ENCODE peak calls at places on chromosomes 7 and 10, in four cellular contexts. One of them, this sample, is unnamed.

GRCh38 chr7:101772508-101773306 is 44.7 kb upstream of the CUX1 start:
- DNase-seq in SK-N-SH: no peak
- DNase-seq in WTC11: no peak
- DNase-seq in HepG2: no peak
- DNase-seq in this sample: no peak

GRCh38 chr10:35347088-35347487 is 10.8 kb downstream of the CCNY start:
- DNase-seq in SK-N-SH: no peak
- DNase-seq in WTC11: no peak
- DNase-seq in HepG2: no peak
- DNase-seq in this sample: no peak

GRCh38 chr10:80274396-80275134 is 14.9 kb downstream of the MAT1A start:
- DNase-seq in SK-N-SH: no peak
- DNase-seq in WTC11: no peak
- DNase-seq in HepG2: no peak
- DNase-seq in this sample: no peak

GRCh38 chr10:5070648-5071410 is 23.4 kb upstream of the AKR1C3 start:
- DNase-seq in SK-N-SH: no peak
- DNase-seq in WTC11: no peak
- DNase-seq in HepG2: peak
- DNase-seq in this sample: no peak

GRCh38 chr7:93765475-93765874 is 125.1 kb downstream of the TFPI2 start:
- DNase-seq in SK-N-SH: no peak
- DNase-seq in WTC11: no peak
- DNase-seq in HepG2: no peak
- DNase-seq in this sample: no peak

GRCh38 chr7:140542226-140542625 is 62.9 kb upstream of the MKRN1 start:
- DNase-seq in SK-N-SH: no peak
- DNase-seq in WTC11: no peak
- DNase-seq in HepG2: no peak
- DNase-seq in this sample: no peak

GRCh38 chr7:120337308-120337907 is 64.4 kb downstream of the KCND2 start:
- DNase-seq in SK-N-SH: peak
- DNase-seq in WTC11: no peak
- DNase-seq in HepG2: peak
- DNase-seq in this sample: peak

GRCh38 chr10:132967540-132967939 is 25.2 kb upstream of the CFAP46 start:
- DNase-seq in SK-N-SH: no peak
- DNase-seq in WTC11: no peak
- DNase-seq in HepG2: no peak
- DNase-seq in this sample: no peak

GRCh38 chr7:46580756-46581155 is 659.7 kb upstream of the IGFBP3 start:
- DNase-seq in SK-N-SH: no peak
- DNase-seq in WTC11: no peak
- DNase-seq in HepG2: no peak
- DNase-seq in this sample: no peak

GRCh38 chr7:137590686-137591255 is 247.2 kb upstream of the PTN start:
- DNase-seq in SK-N-SH: no peak
- DNase-seq in WTC11: no peak
- DNase-seq in HepG2: no peak
- DNase-seq in this sample: no peak

GRCh38 chr10:59830601-59831259 is 75.6 kb downstream of the CCDC6 start:
- DNase-seq in SK-N-SH: peak
- DNase-seq in WTC11: peak
- DNase-seq in HepG2: peak
- DNase-seq in this sample: peak

GRCh38 chr10:89389254-89389653 is 3.2 kb upstream of the IFIT1 start:
- DNase-seq in SK-N-SH: peak
- DNase-seq in WTC11: no peak
- DNase-seq in HepG2: peak
- DNase-seq in this sample: no peak

GRCh38 chr7:8442295-8442813 is 8.9 kb downstream of the NXPH1 start:
- DNase-seq in SK-N-SH: no peak
- DNase-seq in WTC11: no peak
- DNase-seq in HepG2: no peak
- DNase-seq in this sample: no peak

GRCh38 chr7:2471396-2471795 is 4.8 kb downstream of the GRIFIN start:
- DNase-seq in SK-N-SH: peak
- DNase-seq in WTC11: peak
- DNase-seq in HepG2: no peak
- DNase-seq in this sample: no peak

GRCh38 chr7:155051355-155051754 is 18.8 kb upstream of the HTR5A start:
- DNase-seq in SK-N-SH: no peak
- DNase-seq in WTC11: no peak
- DNase-seq in HepG2: no peak
- DNase-seq in this sample: no peak

GRCh38 chr10:102334106-102334505 is 61.4 kb upstream of the NFKB2 start:
- DNase-seq in SK-N-SH: peak
- DNase-seq in WTC11: no peak
- DNase-seq in HepG2: no peak
- DNase-seq in this sample: no peak

GRCh38 chr7:30091431-30092386 is 43.1 kb upstream of the MTURN start:
- DNase-seq in SK-N-SH: no peak
- DNase-seq in WTC11: no peak
- DNase-seq in HepG2: no peak
- DNase-seq in this sample: no peak

GRCh38 chr7:68694656-68695055 is 903.6 kb upstream of the AUTS2 start:
- DNase-seq in SK-N-SH: no peak
- DNase-seq in WTC11: no peak
- DNase-seq in HepG2: no peak
- DNase-seq in this sample: no peak

GRCh38 chr7:94177441-94177840 is 173.3 kb upstream of the BET1 start:
- DNase-seq in SK-N-SH: no peak
- DNase-seq in WTC11: no peak
- DNase-seq in HepG2: no peak
- DNase-seq in this sample: no peak

GRCh38 chr7:94003446-94004023 is 620 bp downstream of the BET1 start:
- DNase-seq in SK-N-SH: no peak
- DNase-seq in WTC11: no peak
- DNase-seq in HepG2: peak
- DNase-seq in this sample: peak

GRCh38 chr10:75685187-75685586 is 253.8 kb downstream of the LRMDA start:
- DNase-seq in SK-N-SH: no peak
- DNase-seq in WTC11: no peak
- DNase-seq in HepG2: no peak
- DNase-seq in this sample: no peak

GRCh38 chr7:145219461-145219860 is 383.6 kb upstream of the TPK1 start:
- DNase-seq in SK-N-SH: no peak
- DNase-seq in WTC11: no peak
- DNase-seq in HepG2: no peak
- DNase-seq in this sample: no peak

GRCh38 chr7:71236488-71237179 is 104.7 kb downstream of the GALNT17 start:
- DNase-seq in SK-N-SH: no peak
- DNase-seq in WTC11: peak
- DNase-seq in HepG2: no peak
- DNase-seq in this sample: no peak

GRCh38 chr10:49744924-49745605 is 17.1 kb downstream of the OGDHL start:
- DNase-seq in SK-N-SH: peak
- DNase-seq in WTC11: peak
- DNase-seq in HepG2: no peak
- DNase-seq in this sample: peak

GRCh38 chr10:99941942-99942835 is 67.6 kb downstream of the DNMBP start:
- DNase-seq in SK-N-SH: no peak
- DNase-seq in WTC11: no peak
- DNase-seq in HepG2: no peak
- DNase-seq in this sample: no peak

GRCh38 chr7:64946772-64947171 is 43.7 kb downstream of the ZNF273 start:
- DNase-seq in SK-N-SH: peak
- DNase-seq in WTC11: peak
- DNase-seq in HepG2: peak
- DNase-seq in this sample: peak

GRCh38 chr7:101378808-101379207 is 16.1 kb downstream of the COL26A1 start:
- DNase-seq in SK-N-SH: peak
- DNase-seq in WTC11: peak
- DNase-seq in HepG2: no peak
- DNase-seq in this sample: no peak

GRCh38 chr7:29116801-29117200 is 29.5 kb downstream of the CPVL start:
- DNase-seq in SK-N-SH: no peak
- DNase-seq in WTC11: no peak
- DNase-seq in HepG2: no peak
- DNase-seq in this sample: no peak

GRCh38 chr7:51619880-51620279 is 303.3 kb upstream of the COBL start:
- DNase-seq in SK-N-SH: no peak
- DNase-seq in WTC11: no peak
- DNase-seq in HepG2: no peak
- DNase-seq in this sample: no peak

GRCh38 chr7:53642361-53642760 is 606.9 kb downstream of the POM121L12 start:
- DNase-seq in SK-N-SH: no peak
- DNase-seq in WTC11: no peak
- DNase-seq in HepG2: no peak
- DNase-seq in this sample: no peak

GRCh38 chr10:102065561-102066420 is 642 bp downstream of the HPS6 start:
- DNase-seq in SK-N-SH: peak
- DNase-seq in WTC11: peak
- DNase-seq in HepG2: no peak
- DNase-seq in this sample: no peak

GRCh38 chr7:28847681-28848080 is 110.4 kb downstream of the TRIL start:
- DNase-seq in SK-N-SH: no peak
- DNase-seq in WTC11: no peak
- DNase-seq in HepG2: no peak
- DNase-seq in this sample: no peak

GRCh38 chr7:107130487-107131220 is 38.1 kb upstream of the HBP1 start:
- DNase-seq in SK-N-SH: no peak
- DNase-seq in WTC11: no peak
- DNase-seq in HepG2: peak
- DNase-seq in this sample: no peak

GRCh38 chr10:88896336-88897018 is 16.4 kb downstream of the STAMBPL1 start:
- DNase-seq in SK-N-SH: no peak
- DNase-seq in WTC11: no peak
- DNase-seq in HepG2: peak
- DNase-seq in this sample: no peak

GRCh38 chr10:117477961-117478670 is 64.4 kb upstream of the EMX2 start:
- DNase-seq in SK-N-SH: no peak
- DNase-seq in WTC11: no peak
- DNase-seq in HepG2: no peak
- DNase-seq in this sample: peak

GRCh38 chr10:132865851-132866600 is 76.3 kb downstream of the CFAP46 start:
- DNase-seq in SK-N-SH: no peak
- DNase-seq in WTC11: peak
- DNase-seq in HepG2: no peak
- DNase-seq in this sample: no peak

GRCh38 chr7:44380831-44381493 is 55.6 kb upstream of the CAMK2B start:
- DNase-seq in SK-N-SH: no peak
- DNase-seq in WTC11: no peak
- DNase-seq in HepG2: no peak
- DNase-seq in this sample: no peak

GRCh38 chr10:88728107-88728763 is 22.2 kb downstream of the LIPK start:
- DNase-seq in SK-N-SH: no peak
- DNase-seq in WTC11: peak
- DNase-seq in HepG2: peak
- DNase-seq in this sample: peak

DNA sequence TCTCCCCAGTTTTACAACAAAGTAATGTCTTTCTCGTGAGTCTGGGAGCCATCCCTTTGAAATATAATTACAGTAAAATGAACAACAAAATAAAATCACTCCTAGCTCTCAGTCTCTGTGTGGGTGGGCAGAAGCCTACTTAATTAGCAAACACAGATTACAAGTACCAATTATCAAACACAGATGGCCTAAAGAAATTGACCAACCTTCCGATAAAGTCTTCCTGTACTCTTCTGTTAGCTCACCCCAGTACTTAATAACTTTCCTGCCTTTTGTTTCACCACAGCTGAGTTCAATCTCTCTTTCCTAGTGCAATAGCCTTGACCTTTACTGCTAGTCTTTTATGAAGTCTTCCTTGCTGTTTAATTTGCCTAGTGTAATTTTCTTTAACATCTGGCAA is 719.2 kb upstream of the MBL2 start:
- DNase-seq in SK-N-SH: peak
- DNase-seq in WTC11: no peak
- DNase-seq in HepG2: no peak
- DNase-seq in this sample: no peak
- TF ChIP-seq FOXJ3 in SK-N-SH: no peak
- TF ChIP-seq FOXJ3 in WTC11: no peak
- TF ChIP-seq FOXJ3 in HepG2: no peak
- TF ChIP-seq FOXJ3 in this sample: no peak

DNA sequence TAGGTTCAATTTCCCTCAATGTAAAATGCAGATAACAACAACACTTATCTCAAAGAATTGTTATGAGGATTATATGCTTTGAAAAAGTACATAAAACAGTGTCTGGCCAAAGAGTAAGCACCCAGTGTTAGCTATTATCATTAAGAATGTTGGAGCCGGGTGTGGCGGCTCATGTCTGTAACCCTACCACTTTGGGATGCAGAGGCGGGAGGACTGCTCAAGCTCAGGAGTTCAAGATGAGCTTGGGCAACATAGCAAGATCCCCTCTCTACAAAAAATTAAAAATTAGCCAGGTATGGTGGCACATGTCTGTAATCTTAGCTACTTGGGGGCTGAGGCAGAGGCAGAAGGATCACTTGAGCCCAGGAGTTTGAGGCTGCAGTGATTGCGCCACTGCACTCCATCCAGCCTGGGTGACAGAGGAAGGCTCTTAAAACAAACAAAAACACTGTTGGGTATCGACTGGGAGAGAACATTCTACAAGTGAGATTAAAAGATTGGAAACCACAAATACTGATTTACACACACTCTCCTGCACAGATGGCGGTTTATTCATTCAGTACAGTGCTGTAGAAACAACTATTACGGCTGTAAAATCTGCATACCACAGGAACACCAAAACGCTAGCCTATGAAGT is 107.3 kb downstream of the PROSER2 start:
- DNase-seq in SK-N-SH: no peak
- DNase-seq in WTC11: no peak
- DNase-seq in HepG2: no peak
- DNase-seq in this sample: no peak
- TF ChIP-seq FOXJ3 in SK-N-SH: no peak
- TF ChIP-seq FOXJ3 in WTC11: no peak
- TF ChIP-seq FOXJ3 in HepG2: no peak
- TF ChIP-seq FOXJ3 in this sample: no peak

DNA sequence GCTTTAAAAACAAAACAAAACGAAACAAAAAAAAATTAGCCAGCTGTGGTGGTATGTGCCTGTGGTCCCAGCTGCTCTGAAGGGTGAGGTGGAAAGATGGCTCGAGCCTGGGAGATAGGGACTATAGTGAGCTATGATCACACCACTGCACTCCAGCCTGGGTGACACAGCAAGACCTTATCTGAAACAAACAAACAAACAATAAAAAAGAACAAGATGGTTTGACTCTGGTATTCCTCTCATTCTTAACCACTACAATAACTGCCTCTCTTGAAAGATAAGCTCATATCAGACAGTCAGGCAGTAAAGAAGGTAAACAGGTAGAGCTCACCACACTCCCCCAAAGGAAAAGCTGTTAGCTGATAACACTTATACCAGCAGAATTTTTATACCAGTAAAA is 14.1 kb upstream of the DUSP5 start:
- DNase-seq in SK-N-SH: no peak
- DNase-seq in WTC11: no peak
- DNase-seq in HepG2: no peak
- DNase-seq in this sample: peak
- TF ChIP-seq FOXJ3 in SK-N-SH: no peak
- TF ChIP-seq FOXJ3 in WTC11: no peak
- TF ChIP-seq FOXJ3 in HepG2: no peak
- TF ChIP-seq FOXJ3 in this sample: no peak

GRCh38 chr7:23216021-23216420 is 30.6 kb upstream of the GPNMB start:
- DNase-seq in SK-N-SH: no peak
- DNase-seq in WTC11: no peak
- DNase-seq in HepG2: no peak
- DNase-seq in this sample: no peak
- TF ChIP-seq FOXJ3 in SK-N-SH: no peak
- TF ChIP-seq FOXJ3 in WTC11: no peak
- TF ChIP-seq FOXJ3 in HepG2: no peak
- TF ChIP-seq FOXJ3 in this sample: no peak